ENCODE peak calls at places on chromosomes 1 and 21, in four cellular contexts. Z is GM12878, M is HL-60, E is K562. R is an unnamed sample.

GRCh38 chr1:68346192-68346808 is 103.5 kb downstream of the RPE65 start:
- DNase-seq in Z (no peak), M (no peak), E (no peak), R (no peak)

GRCh38 chr1:43887748-43888147 is 45.9 kb upstream of the ARTN start:
- DNase-seq in Z (no peak), M (no peak), E (no peak), R (no peak)

GRCh38 chr1:244326757-244327156 is 125.0 kb downstream of the ADSS2 start:
- DNase-seq in Z (no peak), M (no peak), E (no peak), R (no peak)

GRCh38 chr1:103197266-103197665 is 88.9 kb upstream of the COL11A1 start:
- DNase-seq in Z (no peak), M (no peak), E (no peak), R (no peak)

GRCh38 chr1:206923009-206923960 is 1.5 kb upstream of the FCMR start:
- DNase-seq in Z (peak), M (peak), E (no peak), R (no peak)

GRCh38 chr1:243982451-243983018 is 68.5 kb upstream of the ZBTB18 start:
- DNase-seq in Z (no peak), M (no peak), E (no peak), R (no peak)

GRCh38 chr1:209585672-209586071 is 2.2 kb downstream of the CAMK1G start:
- DNase-seq in Z (no peak), M (no peak), E (no peak), R (no peak)

GRCh38 chr1:209989525-209989924 is 51.5 kb downstream of the SYT14 start:
- DNase-seq in Z (no peak), M (no peak), E (peak), R (no peak)

GRCh38 chr1:161910516-161911077 is 113.1 kb downstream of the OLFML2B start:
- DNase-seq in Z (no peak), M (no peak), E (no peak), R (no peak)

GRCh38 chr21:46425566-46425965 is 33.1 kb upstream of the DIP2A start:
- DNase-seq in Z (no peak), M (no peak), E (no peak), R (no peak)

GRCh38 chr1:192801451-192801850 is 7.4 kb upstream of the RGS2 start:
- DNase-seq in Z (no peak), M (no peak), E (no peak), R (no peak)

GRCh38 chr1:111621050-111621449 is 1.5 kb downstream of the RAP1A start:
- DNase-seq in Z (no peak), M (peak), E (no peak), R (no peak)

GRCh38 chr1:119767486-119767885 is 1.2 kb downstream of the HMGCS2 start:
- DNase-seq in Z (no peak), M (no peak), E (no peak), R (no peak)

GRCh38 chr1:16903054-16903453 is 7.3 kb downstream of the RNU1-2 start:
- DNase-seq in Z (no peak), M (no peak), E (no peak), R (no peak)

GRCh38 chr1:91864017-91864700 is 21.8 kb downstream of the TGFBR3 start:
- DNase-seq in Z (no peak), M (no peak), E (no peak), R (no peak)

GRCh38 chr1:82542766-82543165 is 742.0 kb downstream of the ADGRL2 start:
- DNase-seq in Z (no peak), M (no peak), E (no peak), R (no peak)

GRCh38 chr21:45934570-45934969 is 47.0 kb upstream of the COL6A1 start:
- DNase-seq in Z (no peak), M (no peak), E (no peak), R (no peak)

GRCh38 chr1:233010164-233010563 is 59.8 kb downstream of the NTPCR start:
- DNase-seq in Z (no peak), M (no peak), E (no peak), R (no peak)

GRCh38 chr1:188652678-188653077 is 1823.9 kb downstream of the PLA2G4A start:
- DNase-seq in Z (no peak), M (no peak), E (no peak), R (no peak)

GRCh38 chr1:53517821-53518352 is 58.7 kb downstream of the DMRTB1 start:
- DNase-seq in Z (no peak), M (no peak), E (no peak), R (no peak)

GRCh38 chr1:103084176-103084575 is 24.1 kb downstream of the COL11A1 start:
- DNase-seq in Z (no peak), M (no peak), E (no peak), R (no peak)

GRCh38 chr1:27071049-27071416 is 58.4 kb upstream of the TENT5B start:
- DNase-seq in Z (no peak), M (no peak), E (peak), R (no peak)

GRCh38 chr1:90924982-90925381 is 96.9 kb downstream of the ZNF644 start:
- DNase-seq in Z (no peak), M (no peak), E (no peak), R (no peak)

GRCh38 chr1:86155061-86155806 is 1.3 kb downstream of the COL24A1 start:
- DNase-seq in Z (no peak), M (no peak), E (no peak), R (peak)

GRCh38 chr1:202860744-202861419 is 28.1 kb downstream of the RABIF start:
- DNase-seq in Z (no peak), M (no peak), E (peak), R (peak)

GRCh38 chr21:45330851-45331261 is 43.2 kb upstream of the POFUT2 start:
- DNase-seq in Z (no peak), M (no peak), E (no peak), R (no peak)

GRCh38 chr1:172380441-172381244 is 39.8 kb upstream of the C1orf105 start:
- DNase-seq in Z (no peak), M (no peak), E (no peak), R (no peak)

GRCh38 chr1:10387611-10388386 is 11.1 kb upstream of the PGD start:
- DNase-seq in Z (peak), M (peak), E (no peak), R (peak)

GRCh38 chr1:22418352-22418751 is 33.3 kb upstream of the ZBTB40 start:
- DNase-seq in Z (no peak), M (no peak), E (no peak), R (no peak)

GRCh38 chr1:229280037-229280828 is 9.3 kb downstream of the RAB4A start:
- DNase-seq in Z (no peak), M (no peak), E (no peak), R (no peak)

GRCh38 chr1:37475380-37476086 is 1.2 kb downstream of the ZC3H12A start:
- DNase-seq in Z (no peak), M (no peak), E (peak), R (no peak)

GRCh38 chr1:245091818-245092637 is 62.8 kb upstream of the KIF26B start:
- DNase-seq in Z (no peak), M (no peak), E (peak), R (no peak)

GRCh38 chr1:25821630-25822091 is 1.9 kb downstream of the MTFR1L start:
- DNase-seq in Z (no peak), M (no peak), E (no peak), R (no peak)

GRCh38 chr1:25818569-25818968 is 1.2 kb upstream of the MTFR1L start:
- DNase-seq in Z (no peak), M (no peak), E (no peak), R (no peak)

GRCh38 chr1:25819496-25820246 is at the start of gene MTFR1L:
- DNase-seq in Z (peak), M (peak), E (peak), R (peak)

GRCh38 chr1:25820247-25821111 is 725 bp downstream of the MTFR1L start:
- DNase-seq in Z (peak), M (peak), E (peak), R (peak)

DNA sequence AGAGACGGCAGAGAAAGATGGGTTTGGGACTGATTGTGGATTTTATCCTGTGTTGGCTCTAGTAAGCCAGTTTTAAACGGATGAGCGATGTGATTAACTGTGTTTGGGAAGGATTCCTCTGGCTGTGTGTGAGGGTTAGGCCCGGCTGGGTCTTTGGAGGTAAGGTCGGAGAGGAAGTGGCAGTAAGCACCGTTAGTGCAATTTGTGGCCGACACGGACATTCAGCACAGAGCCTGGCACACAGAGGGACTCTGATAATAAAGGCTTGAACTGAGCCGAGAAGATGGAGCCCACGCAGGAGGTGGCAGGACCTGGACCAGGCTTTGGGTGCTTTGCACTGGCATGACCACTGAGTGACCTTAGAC is 1.3 kb downstream of the MTFR1L start:
- DNase-seq in Z (no peak), M (peak), E (no peak), R (no peak)
- TF ChIP-seq SPI1 in Z (peak), M (peak), E (peak), R (peak)

GRCh38 chr21:33763573-33763881 is 121.2 kb downstream of the ITSN1 start:
- DNase-seq in Z (no peak), M (no peak), E (no peak), R (no peak)

GRCh38 chr21:33767960-33768359 is 125.7 kb downstream of the ITSN1 start:
- DNase-seq in Z (no peak), M (no peak), E (no peak), R (no peak)

GRCh38 chr21:33770542-33770941 is 128.2 kb downstream of the ITSN1 start:
- DNase-seq in Z (no peak), M (no peak), E (no peak), R (no peak)

GRCh38 chr21:33769057-33769456 is 126.8 kb downstream of the ITSN1 start:
- DNase-seq in Z (no peak), M (no peak), E (no peak), R (no peak)

GRCh38 chr21:33767236-33767635 is 124.9 kb downstream of the ITSN1 start:
- DNase-seq in Z (no peak), M (no peak), E (no peak), R (no peak)
- TF ChIP-seq SPI1 in Z (no peak), M (no peak), E (no peak), R (no peak)

GRCh38 chr1:110606784-110607662 is 865 bp upstream of the KCNA2 start:
- DNase-seq in Z (no peak), M (no peak), E (peak), R (peak)
- TF ChIP-seq SPI1 in Z (no peak), M (no peak), E (no peak), R (no peak)

GRCh38 chr1:156124557-156125483 is 10.3 kb downstream of the LMNA start:
- DNase-seq in Z (peak), M (peak), E (no peak), R (no peak)
- TF ChIP-seq SPI1 in Z (peak), M (peak), E (no peak), R (no peak)

GRCh38 chr1:85089203-85089602 is 40.9 kb upstream of the MCOLN3 start:
- DNase-seq in Z (no peak), M (no peak), E (no peak), R (no peak)
- TF ChIP-seq SPI1 in Z (no peak), M (no peak), E (no peak), R (no peak)

R was measured in GM12891.